ENCODE peak calls at places on chromosomes 4 and X, in six cellular contexts. H is prostate gland, E is adrenal gland, Y is A549, D is suprapubic skin, Z is transverse colon. R is an unnamed sample.

GRCh38 chr4:111650553-111651183 is 494.6 kb upstream of the FAM241A start:
- DNase-seq in D (no peak), Z (no peak), E (no peak), Y (no peak), H (no peak), R (no peak)

GRCh38 chr4:176383273-176384077 is 63.7 kb downstream of the SPCS3 start:
- DNase-seq in E (no peak), H (no peak), Z (no peak), Y (no peak), D (no peak), R (no peak)

GRCh38 chr4:42953316-42953715 is 60.8 kb downstream of the GRXCR1 start:
- DNase-seq in D (no peak), H (no peak), E (no peak), Y (no peak), Z (no peak), R (no peak)

GRCh38 chr4:151489462-151490203 is 80.7 kb downstream of the FHIP1A start:
- DNase-seq in Y (no peak), H (no peak), D (no peak), Z (no peak), E (no peak), R (no peak)

GRCh38 chrX:30572004-30572403 is 5.6 kb downstream of the TASL start:
- DNase-seq in Y (no peak), D (no peak), E (no peak), Z (no peak), H (no peak), R (no peak)

GRCh38 chr4:2333916-2334644 is 72.2 kb upstream of the MXD4 start:
- DNase-seq in Y (no peak), D (no peak), H (no peak), Z (no peak), E (no peak), R (no peak)

GRCh38 chrX:43862434-43862833 is 19.8 kb downstream of the MAOB start:
- DNase-seq in D (no peak), E (no peak), Z (no peak), H (no peak), Y (no peak), R (no peak)

GRCh38 chr4:152972821-152973613 is 36.9 kb downstream of the FHDC1 start:
- DNase-seq in Y (no peak), Z (no peak), E (no peak), H (no peak), D (no peak), R (no peak)

GRCh38 chrX:115023811-115024210 is 6.4 kb upstream of the IL13RA2 start:
- DNase-seq in H (no peak), Y (no peak), D (no peak), Z (no peak), E (no peak), R (no peak)

GRCh38 chr4:87542734-87543312 is 13.6 kb upstream of the SPARCL1 start:
- DNase-seq in E (no peak), H (no peak), Y (no peak), D (no peak), Z (no peak), R (no peak)

GRCh38 chr4:29553842-29554241 is 1166.3 kb upstream of the PCDH7 start:
- DNase-seq in E (no peak), Y (no peak), D (no peak), Z (no peak), H (no peak), R (no peak)

GRCh38 chr4:15303052-15303641 is 124.7 kb upstream of the C1QTNF7 start:
- DNase-seq in D (no peak), Z (no peak), E (no peak), H (no peak), Y (peak), R (no peak)

GRCh38 chrX:150913511-150913910 is 15.0 kb upstream of the CD99L2 start:
- DNase-seq in E (no peak), D (no peak), Y (no peak), Z (no peak), H (no peak), R (no peak)

GRCh38 chr4:40264995-40265909 is 68.4 kb downstream of the RHOH start:
- DNase-seq in H (no peak), E (no peak), D (no peak), Y (no peak), Z (peak), R (peak)

GRCh38 chr4:566508-567295 is 9.4 kb downstream of the TMEM271 start:
- DNase-seq in D (no peak), Z (no peak), E (no peak), Y (peak), H (no peak), R (peak)

GRCh38 chrX:43661521-43662240 is 5.6 kb downstream of the MAOA start:
- DNase-seq in Y (no peak), Z (no peak), D (no peak), H (no peak), E (no peak), R (no peak)

GRCh38 chr4:75229783-75230570 is 284.2 kb downstream of the RCHY1 start:
- DNase-seq in Z (peak), E (no peak), D (no peak), H (no peak), Y (no peak), R (no peak)

GRCh38 chr4:87011340-87012034 is 76.7 kb downstream of the AFF1 start:
- DNase-seq in H (no peak), D (no peak), Y (peak), Z (no peak), E (peak), R (peak)

GRCh38 chr4:27308379-27308778 is 447.7 kb downstream of the STIM2 start:
- DNase-seq in E (no peak), Z (no peak), H (no peak), D (no peak), Y (no peak), R (no peak)

GRCh38 chr4:67465032-67465762 is 80.1 kb downstream of the CENPC start:
- DNase-seq in H (no peak), D (no peak), Z (no peak), E (no peak), Y (no peak), R (no peak)

GRCh38 chr4:183962413-183962812 is 57.3 kb downstream of the STOX2 start:
- DNase-seq in Y (no peak), Z (no peak), D (no peak), E (no peak), H (no peak), R (no peak)

GRCh38 chrX:136488706-136489105 is 959 bp downstream of the BRS3 start:
- DNase-seq in E (no peak), Z (no peak), H (no peak), Y (no peak), D (no peak), R (no peak)

GRCh38 chr4:133208694-133209285 is 59.7 kb downstream of the PCDH10 start:
- DNase-seq in Z (no peak), E (no peak), Y (no peak), D (no peak), H (no peak), R (no peak)

DNA sequence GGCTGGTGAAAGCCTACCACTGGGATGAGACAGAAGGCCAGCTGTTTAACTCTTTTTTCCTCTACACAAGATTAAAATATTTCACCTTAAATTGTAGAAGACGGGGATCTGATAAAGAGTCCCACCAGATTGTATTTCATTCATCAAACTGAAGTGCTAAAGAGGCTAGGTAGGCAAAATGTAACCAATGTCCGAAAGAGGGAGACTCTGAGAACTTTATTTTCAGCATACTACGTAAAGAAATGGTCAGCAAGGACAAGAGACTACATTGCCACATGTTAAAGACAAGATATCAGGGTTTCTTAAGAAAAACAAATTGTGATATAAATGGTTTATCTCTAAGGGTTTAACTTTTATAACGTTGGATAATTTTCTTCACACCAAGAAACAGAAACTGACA is 71.6 kb upstream of the INPP4B start:
- DNase-seq in Z (no peak), Y (no peak), E (no peak), H (no peak), D (no peak), R (no peak)
- TF ChIP-seq POLR2A in Z (no peak), Y (no peak), E (no peak), H (no peak), D (no peak), R (no peak)

DNA sequence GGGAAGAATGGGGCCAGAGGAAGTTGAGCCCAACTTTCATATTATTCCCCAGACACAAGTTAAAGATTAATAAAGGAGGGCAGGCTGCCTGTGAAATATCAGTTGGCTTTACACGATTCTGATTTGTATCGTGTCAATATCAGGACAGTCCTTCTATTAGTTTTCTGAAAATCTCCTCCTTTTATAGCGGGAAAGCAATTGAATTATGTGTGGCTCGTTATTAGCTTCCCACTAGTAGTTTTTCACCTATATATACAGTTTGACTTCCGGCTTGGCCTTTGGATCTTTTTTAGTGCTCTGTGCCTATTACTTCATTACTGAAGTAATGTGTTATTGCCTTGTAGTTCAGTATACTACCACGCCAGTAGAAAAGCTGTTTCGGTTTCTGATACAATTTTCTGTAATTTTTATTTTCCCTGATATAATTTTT is 1.8 kb downstream of the PDLIM5 start:
- DNase-seq in E (no peak), H (no peak), Z (no peak), D (no peak), Y (no peak), R (no peak)
- TF ChIP-seq POLR2A in E (no peak), H (no peak), Z (peak), D (no peak), Y (no peak), R (no peak)

GRCh38 chrX:50458483-50458882 is 12.1 kb downstream of the DGKK start:
- DNase-seq in H (no peak), Y (no peak), D (no peak), Z (no peak), E (no peak), R (no peak)

GRCh38 chrX:50452782-50453181 is 17.8 kb downstream of the DGKK start:
- DNase-seq in Y (no peak), E (no peak), H (no peak), Z (no peak), D (no peak), R (no peak)

GRCh38 chrX:50459615-50460014 is 11.0 kb downstream of the DGKK start:
- DNase-seq in H (no peak), E (no peak), D (no peak), Y (no peak), Z (no peak), R (no peak)

GRCh38 chrX:50456712-50457484 is 13.7 kb downstream of the DGKK start:
- DNase-seq in H (no peak), E (no peak), D (no peak), Z (no peak), Y (no peak), R (no peak)
- TF ChIP-seq POLR2A in H (no peak), E (no peak), D (no peak), Z (no peak), Y (no peak), R (no peak)

DNA sequence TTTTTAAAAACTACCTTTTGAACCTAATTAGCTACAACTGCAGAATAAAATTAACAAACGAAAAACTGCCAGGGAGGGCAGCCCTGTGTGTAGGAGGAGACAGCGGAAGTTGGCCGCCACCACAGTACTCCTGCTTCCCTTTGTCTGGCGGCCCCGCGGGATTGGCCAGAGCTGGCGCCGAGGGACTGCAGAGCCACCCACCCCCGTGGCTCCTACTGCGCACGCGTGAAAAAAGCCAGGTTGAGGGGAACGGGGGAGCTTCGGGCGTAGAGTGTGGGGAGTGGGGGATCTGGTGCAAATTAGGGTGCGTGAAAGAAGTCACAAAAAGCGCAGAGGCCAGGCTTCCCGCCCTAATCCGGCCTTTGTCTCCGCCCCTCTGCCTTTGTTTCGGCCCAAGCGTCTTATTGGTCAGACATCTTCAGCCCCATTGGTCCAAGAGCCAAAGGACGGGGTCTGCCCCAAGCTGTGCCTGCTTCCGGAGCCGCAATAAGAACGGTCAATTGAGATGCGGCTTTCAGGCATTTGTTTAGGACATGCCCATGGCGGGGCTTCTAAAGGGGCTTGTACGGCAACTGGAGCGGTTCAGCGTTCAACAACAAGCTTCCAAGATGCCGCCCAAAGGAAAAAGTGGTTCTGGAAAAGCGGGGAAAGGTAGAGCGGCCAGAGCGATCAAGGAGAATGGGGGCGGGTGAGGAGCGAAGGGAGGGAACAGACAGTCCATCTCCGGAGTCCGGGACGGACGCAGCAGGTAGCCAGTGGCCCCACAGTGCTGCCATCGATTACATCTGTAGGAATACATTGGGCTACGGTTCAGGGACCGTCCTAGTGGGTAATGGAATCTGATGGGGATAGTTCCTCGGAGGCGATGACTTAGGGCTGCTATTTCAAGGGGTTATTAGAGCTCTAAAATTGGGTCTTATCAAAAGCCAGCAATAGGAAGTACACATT is at the start of gene PIN4:
- DNase-seq in E (peak), D (peak), H (peak), Z (peak), Y (peak), R (peak)
- TF ChIP-seq POLR2A in E (peak), D (no peak), H (peak), Z (peak), Y (peak), R (peak)

GRCh38 chr4:109231331-109231730 is 71.1 kb downstream of the COL25A1 start:
- DNase-seq in Y (no peak), H (no peak), D (no peak), E (no peak), Z (no peak), R (no peak)
- TF ChIP-seq POLR2A in Y (no peak), H (no peak), D (no peak), E (no peak), Z (no peak), R (no peak)

GRCh38 chrX:102154900-102155805 is 624 bp downstream of the BEX5 start:
- DNase-seq in D (no peak), E (no peak), Y (no peak), H (peak), Z (peak), R (no peak)
- TF ChIP-seq POLR2A in D (no peak), E (no peak), Y (no peak), H (no peak), Z (no peak), R (no peak)

GRCh38 chr4:137451150-137451850 is 81.0 kb downstream of the PCDH18 start:
- DNase-seq in D (no peak), H (no peak), Z (no peak), E (no peak), Y (no peak), R (no peak)

GRCh38 chr4:137452799-137453198 is 79.5 kb downstream of the PCDH18 start:
- DNase-seq in H (no peak), E (no peak), D (no peak), Y (no peak), Z (no peak), R (no peak)

GRCh38 chr4:137455647-137456321 is 76.5 kb downstream of the PCDH18 start:
- DNase-seq in E (no peak), Y (no peak), H (no peak), Z (no peak), D (no peak), R (no peak)

DNA sequence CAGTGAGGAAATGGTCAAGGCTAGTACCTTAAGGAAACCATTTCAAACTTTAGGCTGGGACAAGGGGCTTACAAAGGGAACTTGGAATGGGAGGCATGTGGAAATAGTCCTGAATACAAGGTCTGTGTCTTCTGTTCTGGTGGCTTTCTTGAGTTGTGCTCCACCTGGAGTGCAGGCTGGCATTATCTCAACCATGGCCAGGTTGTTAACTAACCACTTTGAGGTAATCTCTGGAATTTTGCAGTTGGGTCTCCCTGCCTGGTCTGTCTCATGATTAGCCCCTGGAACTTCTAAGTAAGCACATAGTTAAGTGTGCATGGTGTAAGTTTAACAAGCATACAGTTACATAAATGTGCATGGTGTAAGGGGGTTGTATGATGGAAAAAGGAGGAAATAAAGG is 77.5 kb downstream of the PCDH18 start:
- DNase-seq in Y (no peak), H (no peak), E (no peak), Z (no peak), D (no peak), R (no peak)
- TF ChIP-seq POLR2A in Y (no peak), H (no peak), E (no peak), Z (no peak), D (no peak), R (no peak)

GRCh38 chrX:54044877-54045328 is 630 bp upstream of the PHF8 start:
- DNase-seq in E (no peak), H (no peak), D (no peak), Y (no peak), Z (no peak), R (no peak)
- TF ChIP-seq POLR2A in E (no peak), H (no peak), D (no peak), Y (peak), Z (no peak), R (no peak)